ENCODE peak calls at places on chromosomes 2 and 18, in eight cellular contexts. One of them, this sample, is unnamed.

GRCh38 chr2:46257476-46257875 is 39.7 kb upstream of the EPAS1 start:
- DNase-seq in MCF 10A: no peak
- DNase-seq in A673: peak; percentile 5
- DNase-seq in lower lobe of right lung: no peak
- DNase-seq in GM12865: no peak
- DNase-seq in fibroblast of pulmonary artery: peak; percentile 91
- DNase-seq in PC-3: no peak
- DNase-seq in epithelial cell of esophagus: peak; percentile 53
- DNase-seq in this sample: no peak

GRCh38 chr2:235063501-235063961 is 111.7 kb downstream of the SH3BP4 start:
- DNase-seq in MCF 10A: no peak
- DNase-seq in A673: no peak
- DNase-seq in lower lobe of right lung: no peak
- DNase-seq in GM12865: no peak
- DNase-seq in fibroblast of pulmonary artery: no peak
- DNase-seq in PC-3: no peak
- DNase-seq in epithelial cell of esophagus: no peak
- DNase-seq in this sample: no peak

GRCh38 chr2:174059178-174059874 is 94.2 kb upstream of the SP3 start:
- DNase-seq in MCF 10A: peak; percentile 58
- DNase-seq in A673: no peak
- DNase-seq in lower lobe of right lung: no peak
- DNase-seq in GM12865: no peak
- DNase-seq in fibroblast of pulmonary artery: peak; percentile 44
- DNase-seq in PC-3: peak; percentile 42
- DNase-seq in epithelial cell of esophagus: peak; percentile 89
- DNase-seq in this sample: no peak

GRCh38 chr2:109266998-109267854 is 138.2 kb downstream of the SH3RF3 start:
- DNase-seq in MCF 10A: peak; percentile 56
- DNase-seq in A673: no peak
- DNase-seq in lower lobe of right lung: no peak
- DNase-seq in GM12865: no peak
- DNase-seq in fibroblast of pulmonary artery: peak; percentile 84
- DNase-seq in PC-3: peak; percentile 32
- DNase-seq in epithelial cell of esophagus: peak; percentile 46
- DNase-seq in this sample: peak; percentile 62

GRCh38 chr2:230942920-230943896 is 18.2 kb upstream of the GPR55 start:
- DNase-seq in MCF 10A: no peak
- DNase-seq in A673: no peak
- DNase-seq in lower lobe of right lung: no peak
- DNase-seq in GM12865: peak; percentile 97
- DNase-seq in fibroblast of pulmonary artery: no peak
- DNase-seq in PC-3: no peak
- DNase-seq in epithelial cell of esophagus: no peak
- DNase-seq in this sample: no peak

GRCh38 chr2:42581257-42581656 is 12.8 kb downstream of the MTA3 start:
- DNase-seq in MCF 10A: no peak
- DNase-seq in A673: no peak
- DNase-seq in lower lobe of right lung: no peak
- DNase-seq in GM12865: no peak
- DNase-seq in fibroblast of pulmonary artery: no peak
- DNase-seq in PC-3: no peak
- DNase-seq in epithelial cell of esophagus: no peak
- DNase-seq in this sample: no peak

GRCh38 chr2:217338306-217338916 is 478.5 kb upstream of the TNP1 start:
- DNase-seq in MCF 10A: peak; percentile 31
- DNase-seq in A673: peak; percentile 87
- DNase-seq in lower lobe of right lung: no peak
- DNase-seq in GM12865: no peak
- DNase-seq in fibroblast of pulmonary artery: peak; percentile 46
- DNase-seq in PC-3: peak; percentile 38
- DNase-seq in epithelial cell of esophagus: peak; percentile 58
- DNase-seq in this sample: peak; percentile 78

GRCh38 chr2:61898810-61899209 is 6.7 kb upstream of the COMMD1 start:
- DNase-seq in MCF 10A: peak; percentile 29
- DNase-seq in A673: peak; percentile 38
- DNase-seq in lower lobe of right lung: no peak
- DNase-seq in GM12865: peak; percentile 43
- DNase-seq in fibroblast of pulmonary artery: peak; percentile 43
- DNase-seq in PC-3: peak; percentile 52
- DNase-seq in epithelial cell of esophagus: peak; percentile 44
- DNase-seq in this sample: no peak

GRCh38 chr2:166519391-166519962 is 25.4 kb upstream of the SCN7A start:
- DNase-seq in MCF 10A: no peak
- DNase-seq in A673: no peak
- DNase-seq in lower lobe of right lung: no peak
- DNase-seq in GM12865: no peak
- DNase-seq in fibroblast of pulmonary artery: no peak
- DNase-seq in PC-3: no peak
- DNase-seq in epithelial cell of esophagus: no peak
- DNase-seq in this sample: no peak

GRCh38 chr2:240374085-240374907 is 61.2 kb upstream of the GPC1 start:
- DNase-seq in MCF 10A: peak; percentile 61
- DNase-seq in A673: no peak
- DNase-seq in lower lobe of right lung: peak; percentile 67
- DNase-seq in GM12865: no peak
- DNase-seq in fibroblast of pulmonary artery: peak; percentile 89
- DNase-seq in PC-3: peak; percentile 65
- DNase-seq in epithelial cell of esophagus: peak; percentile 62
- DNase-seq in this sample: peak; percentile 79

GRCh38 chr18:35026407-35027061 is 14.7 kb upstream of the MAPRE2 start:
- DNase-seq in MCF 10A: no peak
- DNase-seq in A673: no peak
- DNase-seq in lower lobe of right lung: no peak
- DNase-seq in GM12865: peak; percentile 34
- DNase-seq in fibroblast of pulmonary artery: no peak
- DNase-seq in PC-3: no peak
- DNase-seq in epithelial cell of esophagus: no peak
- DNase-seq in this sample: no peak

GRCh38 chr18:12085136-12085535 is 8.5 kb upstream of the ANKRD62 start:
- DNase-seq in MCF 10A: no peak
- DNase-seq in A673: no peak
- DNase-seq in lower lobe of right lung: no peak
- DNase-seq in GM12865: no peak
- DNase-seq in fibroblast of pulmonary artery: no peak
- DNase-seq in PC-3: no peak
- DNase-seq in epithelial cell of esophagus: no peak
- DNase-seq in this sample: peak; percentile 66
- TF ChIP-seq CTCF in MCF 10A: no peak
- TF ChIP-seq CTCF in A673: no peak
- TF ChIP-seq CTCF in lower lobe of right lung: no peak
- TF ChIP-seq CTCF in GM12865: no peak
- TF ChIP-seq CTCF in fibroblast of pulmonary artery: no peak
- TF ChIP-seq CTCF in PC-3: no peak
- TF ChIP-seq CTCF in epithelial cell of esophagus: no peak
- TF ChIP-seq CTCF in this sample: no peak

DNA sequence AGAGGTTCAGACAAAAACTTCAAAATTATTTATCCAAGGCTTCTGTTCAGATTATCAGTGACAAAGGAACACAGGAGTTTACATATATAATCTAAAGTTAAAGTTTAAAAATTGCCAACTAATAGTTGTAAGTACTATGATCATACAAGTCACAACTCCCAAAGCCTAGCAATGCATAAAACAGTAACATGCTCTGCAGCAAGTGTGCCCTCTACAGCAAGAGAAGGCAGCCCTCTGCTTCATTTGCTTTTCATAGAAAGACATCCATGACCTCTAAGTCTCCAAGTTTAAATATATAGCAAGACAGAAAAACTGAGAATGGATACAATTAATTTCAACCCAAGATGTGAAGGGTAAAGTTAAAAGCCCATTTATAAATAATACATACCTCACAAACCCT is 13.3 kb downstream of the RAB1A start:
- DNase-seq in MCF 10A: no peak
- DNase-seq in A673: no peak
- DNase-seq in lower lobe of right lung: no peak
- DNase-seq in GM12865: no peak
- DNase-seq in fibroblast of pulmonary artery: no peak
- DNase-seq in PC-3: no peak
- DNase-seq in epithelial cell of esophagus: no peak
- DNase-seq in this sample: no peak
- TF ChIP-seq CTCF in MCF 10A: no peak
- TF ChIP-seq CTCF in A673: peak; percentile 14
- TF ChIP-seq CTCF in lower lobe of right lung: no peak
- TF ChIP-seq CTCF in GM12865: no peak
- TF ChIP-seq CTCF in fibroblast of pulmonary artery: no peak
- TF ChIP-seq CTCF in PC-3: no peak
- TF ChIP-seq CTCF in epithelial cell of esophagus: no peak
- TF ChIP-seq CTCF in this sample: no peak

DNA sequence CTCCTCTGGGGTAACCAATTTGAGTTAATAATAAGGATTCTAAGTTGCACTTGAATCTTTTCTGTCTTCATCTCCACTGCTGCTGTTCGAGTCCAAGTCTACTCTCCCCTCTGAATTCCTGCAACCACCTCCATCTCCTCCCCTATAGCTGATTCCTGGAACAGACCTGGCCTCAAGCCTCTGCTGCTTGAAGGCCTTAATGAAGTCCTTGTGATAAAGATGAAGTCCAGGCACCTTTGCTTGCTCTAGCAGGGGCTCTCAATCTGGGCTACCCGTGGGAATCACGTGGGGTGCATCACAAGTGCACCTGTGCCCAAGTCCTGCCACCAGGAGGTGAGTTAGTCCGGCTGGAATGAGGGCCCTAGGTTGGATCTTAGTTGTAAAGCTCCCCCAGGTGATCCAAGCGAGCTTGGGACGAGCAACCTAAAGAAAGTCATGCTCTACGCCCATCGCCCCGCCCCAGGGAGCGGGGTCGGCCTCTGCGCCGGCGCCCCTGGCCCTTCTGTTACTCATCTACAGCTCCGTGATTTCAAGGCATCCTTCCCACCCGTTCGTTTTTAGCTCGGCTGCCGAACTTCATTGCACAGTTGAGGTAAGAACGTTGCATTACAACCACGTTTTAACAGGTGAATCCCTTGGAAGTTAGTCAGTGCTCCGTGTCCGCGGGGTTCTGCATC is 905 bp upstream of the IAH1 start:
- DNase-seq in MCF 10A: no peak
- DNase-seq in A673: no peak
- DNase-seq in lower lobe of right lung: no peak
- DNase-seq in GM12865: peak; percentile 47
- DNase-seq in fibroblast of pulmonary artery: no peak
- DNase-seq in PC-3: peak; percentile 32
- DNase-seq in epithelial cell of esophagus: peak; percentile 54
- DNase-seq in this sample: no peak
- TF ChIP-seq CTCF in MCF 10A: no peak
- TF ChIP-seq CTCF in A673: no peak
- TF ChIP-seq CTCF in lower lobe of right lung: peak; percentile 9
- TF ChIP-seq CTCF in GM12865: peak; percentile 12
- TF ChIP-seq CTCF in fibroblast of pulmonary artery: peak; percentile 2
- TF ChIP-seq CTCF in PC-3: peak; percentile 30
- TF ChIP-seq CTCF in epithelial cell of esophagus: peak; percentile 51
- TF ChIP-seq CTCF in this sample: peak; percentile 9

GRCh38 chr2:21175895-21176646 is 52.3 kb downstream of the TDRD15 start:
- DNase-seq in MCF 10A: no peak
- DNase-seq in A673: peak; percentile 3
- DNase-seq in lower lobe of right lung: no peak
- DNase-seq in GM12865: no peak
- DNase-seq in fibroblast of pulmonary artery: peak; percentile 1
- DNase-seq in PC-3: peak; percentile 12
- DNase-seq in epithelial cell of esophagus: peak; percentile 4
- DNase-seq in this sample: no peak
- TF ChIP-seq CTCF in MCF 10A: peak; percentile 37
- TF ChIP-seq CTCF in A673: peak; percentile 28
- TF ChIP-seq CTCF in lower lobe of right lung: peak; percentile 23
- TF ChIP-seq CTCF in GM12865: no peak
- TF ChIP-seq CTCF in fibroblast of pulmonary artery: no peak
- TF ChIP-seq CTCF in PC-3: no peak
- TF ChIP-seq CTCF in epithelial cell of esophagus: no peak
- TF ChIP-seq CTCF in this sample: no peak

GRCh38 chr2:73707058-73707457 is 30.1 kb downstream of the TPRKB start:
- DNase-seq in MCF 10A: no peak
- DNase-seq in A673: no peak
- DNase-seq in lower lobe of right lung: no peak
- DNase-seq in GM12865: no peak
- DNase-seq in fibroblast of pulmonary artery: no peak
- DNase-seq in PC-3: no peak
- DNase-seq in epithelial cell of esophagus: no peak
- DNase-seq in this sample: no peak

GRCh38 chr2:73703675-73704074 is 33.5 kb downstream of the TPRKB start:
- DNase-seq in MCF 10A: no peak
- DNase-seq in A673: no peak
- DNase-seq in lower lobe of right lung: no peak
- DNase-seq in GM12865: no peak
- DNase-seq in fibroblast of pulmonary artery: no peak
- DNase-seq in PC-3: no peak
- DNase-seq in epithelial cell of esophagus: no peak
- DNase-seq in this sample: no peak

GRCh38 chr2:73714091-73714490 is 23.1 kb downstream of the TPRKB start:
- DNase-seq in MCF 10A: no peak
- DNase-seq in A673: no peak
- DNase-seq in lower lobe of right lung: no peak
- DNase-seq in GM12865: no peak
- DNase-seq in fibroblast of pulmonary artery: no peak
- DNase-seq in PC-3: no peak
- DNase-seq in epithelial cell of esophagus: no peak
- DNase-seq in this sample: no peak

GRCh38 chr2:73705091-73705490 is 32.1 kb downstream of the TPRKB start:
- DNase-seq in MCF 10A: no peak
- DNase-seq in A673: no peak
- DNase-seq in lower lobe of right lung: no peak
- DNase-seq in GM12865: no peak
- DNase-seq in fibroblast of pulmonary artery: no peak
- DNase-seq in PC-3: no peak
- DNase-seq in epithelial cell of esophagus: no peak
- DNase-seq in this sample: no peak

GRCh38 chr2:73708527-73708926 is 28.6 kb downstream of the TPRKB start:
- DNase-seq in MCF 10A: no peak
- DNase-seq in A673: no peak
- DNase-seq in lower lobe of right lung: no peak
- DNase-seq in GM12865: no peak
- DNase-seq in fibroblast of pulmonary artery: no peak
- DNase-seq in PC-3: no peak
- DNase-seq in epithelial cell of esophagus: no peak
- DNase-seq in this sample: no peak
- TF ChIP-seq CTCF in MCF 10A: no peak
- TF ChIP-seq CTCF in A673: no peak
- TF ChIP-seq CTCF in lower lobe of right lung: no peak
- TF ChIP-seq CTCF in GM12865: no peak
- TF ChIP-seq CTCF in fibroblast of pulmonary artery: no peak
- TF ChIP-seq CTCF in PC-3: no peak
- TF ChIP-seq CTCF in epithelial cell of esophagus: no peak
- TF ChIP-seq CTCF in this sample: no peak

DNA sequence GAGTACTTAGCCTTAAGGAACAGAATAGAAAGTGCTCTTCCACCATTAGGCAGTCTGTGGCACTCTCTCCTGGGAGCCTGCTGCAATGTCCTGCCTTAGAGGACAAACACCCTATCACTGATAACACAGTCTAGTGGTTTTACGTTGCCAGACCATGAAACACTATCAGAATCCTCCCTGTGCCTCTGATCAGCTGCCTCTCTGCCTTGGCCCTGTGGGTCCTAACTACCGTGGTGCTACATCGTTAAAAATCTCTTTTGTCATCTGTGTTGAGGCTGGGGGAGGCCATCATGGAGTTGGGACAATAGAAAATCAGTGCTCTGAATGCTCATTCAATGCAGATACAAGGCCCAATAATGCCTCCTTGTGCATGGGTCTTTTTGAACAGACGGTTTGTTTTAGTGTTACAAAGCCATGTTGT is 11.9 kb upstream of the APCDD1 start:
- DNase-seq in MCF 10A: no peak
- DNase-seq in A673: peak; percentile 42
- DNase-seq in lower lobe of right lung: no peak
- DNase-seq in GM12865: no peak
- DNase-seq in fibroblast of pulmonary artery: no peak
- DNase-seq in PC-3: no peak
- DNase-seq in epithelial cell of esophagus: peak; percentile 20
- DNase-seq in this sample: no peak
- TF ChIP-seq CTCF in MCF 10A: no peak
- TF ChIP-seq CTCF in A673: peak; percentile 38
- TF ChIP-seq CTCF in lower lobe of right lung: peak; percentile 20
- TF ChIP-seq CTCF in GM12865: no peak
- TF ChIP-seq CTCF in fibroblast of pulmonary artery: no peak
- TF ChIP-seq CTCF in PC-3: no peak
- TF ChIP-seq CTCF in epithelial cell of esophagus: peak; percentile 42
- TF ChIP-seq CTCF in this sample: no peak

This sample was measured in sigmoid colon.